ENCODE peak calls at places on chromosomes 6 and 20, in eight cellular contexts. J is cardiac muscle cell; T is activated CD4-positive, alpha-beta T cell treated with anti-CD3 and anti-CD28 coated beads, Interleukin-2, amount 50 U/mL, for 1 hour; C is astrocyte of the hippocampus; O is stomach; S is OCI-LY7; E is HT1080; D is GM04504. M is an unnamed sample.
A peak's percentile ranks its signal among the peaks of the same experiment; 100 is the strongest.

GRCh38 chr6:142853244-142854180 is 91.5 kb downstream of the HIVEP2 start:
- DNase-seq in J (no peak), T (no peak), C (peak; percentile 70), O (no peak), S (peak; percentile 74), E (peak; percentile 46), D (no peak), M (no peak)

GRCh38 chr6:27163858-27164257 is 83.6 kb upstream of the PRSS16 start:
- DNase-seq in J (no peak), T (no peak), C (no peak), O (no peak), S (no peak), E (no peak), D (no peak), M (no peak)

GRCh38 chr6:147285087-147285855 is 81.1 kb downstream of the STXBP5 start:
- DNase-seq in J (peak; percentile 68), T (no peak), C (peak; percentile 58), O (no peak), S (peak; percentile 40), E (peak; percentile 26), D (peak; percentile 10), M (no peak)

GRCh38 chr6:116764961-116765841 is at the start of gene FAM162B:
- DNase-seq in J (peak; percentile 34), T (no peak), C (peak; percentile 43), O (no peak), S (no peak), E (no peak), D (no peak), M (no peak)

GRCh38 chr6:37696841-37697735 is 595 bp downstream of the MDGA1 start:
- DNase-seq in J (peak; percentile 22), T (peak; percentile 44), C (peak; percentile 67), O (peak; percentile 30), S (no peak), E (no peak), D (no peak), M (no peak)

GRCh38 chr6:144353871-144354314 is 68.8 kb downstream of the UTRN start:
- DNase-seq in J (no peak), T (no peak), C (no peak), O (no peak), S (no peak), E (no peak), D (no peak), M (no peak)

GRCh38 chr6:50929323-50929722 is 110.7 kb downstream of the TFAP2B start:
- DNase-seq in J (no peak), T (no peak), C (no peak), O (no peak), S (no peak), E (no peak), D (no peak), M (no peak)

GRCh38 chr6:108560463-108561308 is at the start of gene FOXO3:
- DNase-seq in J (peak; percentile 95), T (peak; percentile 51), C (peak; percentile 97), O (peak; percentile 95), S (peak; percentile 48), E (peak; percentile 76), D (peak; percentile 67), M (peak; percentile 11)

GRCh38 chr6:47371139-47371874 is 61.6 kb upstream of the TNFRSF21 start:
- DNase-seq in J (peak; percentile 32), T (no peak), C (no peak), O (no peak), S (no peak), E (no peak), D (no peak), M (no peak)

GRCh38 chr20:50578778-50579165 is 68.6 kb downstream of the PTPN1 start:
- DNase-seq in J (no peak), T (no peak), C (no peak), O (no peak), S (no peak), E (no peak), D (no peak), M (no peak)

GRCh38 chr20:2967841-2968240 is 75.6 kb upstream of the GNRH2 start:
- DNase-seq in J (no peak), T (no peak), C (no peak), O (no peak), S (no peak), E (no peak), D (no peak), M (no peak)

GRCh38 chr6:147108256-147108910 is 95.8 kb upstream of the STXBP5 start:
- DNase-seq in J (no peak), T (no peak), C (no peak), O (no peak), S (no peak), E (no peak), D (no peak), M (no peak)

GRCh38 chr6:25342784-25343183 is 63.6 kb downstream of the CARMIL1 start:
- DNase-seq in J (peak; percentile 72), T (no peak), C (no peak), O (no peak), S (peak; percentile 60), E (peak; percentile 25), D (peak; percentile 28), M (no peak)

GRCh38 chr6:89563866-89564265 is 74.7 kb downstream of the LYRM2 start:
- DNase-seq in J (no peak), T (no peak), C (no peak), O (no peak), S (no peak), E (no peak), D (no peak), M (no peak)

GRCh38 chr20:48826883-48827771 is 672 bp downstream of the PREX1 start:
- DNase-seq in J (peak; percentile 27), T (no peak), C (peak; percentile 64), O (peak; percentile 37), S (peak; percentile 67), E (peak; percentile 48), D (no peak), M (no peak)

GRCh38 chr20:15976047-15976731 is 597.1 kb downstream of the KIF16B start:
- DNase-seq in J (no peak), T (no peak), C (no peak), O (no peak), S (no peak), E (no peak), D (no peak), M (no peak)

GRCh38 chr6:10174761-10175160 is 240.1 kb downstream of the TFAP2A start:
- DNase-seq in J (no peak), T (no peak), C (no peak), O (no peak), S (no peak), E (no peak), D (no peak), M (no peak)

GRCh38 chr6:1015819-1016218 is 296.1 kb upstream of the FOXQ1 start:
- DNase-seq in J (no peak), T (no peak), C (peak; percentile 5), O (no peak), S (no peak), E (peak; percentile 43), D (no peak), M (no peak)

GRCh38 chr6:19866900-19867627 is 29.9 kb downstream of the ID4 start:
- DNase-seq in J (peak; percentile 57), T (no peak), C (peak; percentile 75), O (no peak), S (no peak), E (peak; percentile 86), D (peak; percentile 12), M (no peak)

GRCh38 chr6:15642276-15642675 is 20.6 kb downstream of the DTNBP1 start:
- DNase-seq in J (peak; percentile 9), T (no peak), C (no peak), O (no peak), S (peak; percentile 39), E (no peak), D (no peak), M (no peak)

GRCh38 chr6:45618259-45618658 is 240.5 kb upstream of the SUPT3H start:
- DNase-seq in J (no peak), T (no peak), C (no peak), O (no peak), S (no peak), E (no peak), D (no peak), M (no peak)

GRCh38 chr6:132067286-132067685 is 116.1 kb upstream of the CCN2 start:
- DNase-seq in J (no peak), T (no peak), C (no peak), O (no peak), S (no peak), E (no peak), D (peak; percentile 76), M (no peak)

GRCh38 chr6:32073613-32074012 is 35.4 kb downstream of the CYP21A2 start:
- DNase-seq in J (no peak), T (no peak), C (no peak), O (no peak), S (no peak), E (no peak), D (no peak), M (no peak)